ENCODE peak calls at places on chromosome 21, in four cellular contexts. One of them, this sample, is unnamed.

GRCh38 chr21:32426592-32427051 is 14.1 kb downstream of the EVA1C start:
- DNase-seq in lower lobe of right lung: no peak
- DNase-seq in H1: no peak
- DNase-seq in stimulated activated effector memory CD8-positive, alpha-beta T cell treated with anti-CD3 and anti-CD28 coated beads, Interleukin-12 subunit alpha, Interleukin-12 subunit beta, amount 100 ng/mL, for 72 hours: no peak
- DNase-seq in this sample: no peak

GRCh38 chr21:42013338-42013737 is 3.2 kb upstream of the ZBTB21 start:
- DNase-seq in lower lobe of right lung: no peak
- DNase-seq in H1: no peak
- DNase-seq in stimulated activated effector memory CD8-positive, alpha-beta T cell treated with anti-CD3 and anti-CD28 coated beads, Interleukin-12 subunit alpha, Interleukin-12 subunit beta, amount 100 ng/mL, for 72 hours: no peak
- DNase-seq in this sample: no peak

GRCh38 chr21:38997756-38998155 is 185.5 kb downstream of the PSMG1 start:
- DNase-seq in lower lobe of right lung: no peak
- DNase-seq in H1: no peak
- DNase-seq in stimulated activated effector memory CD8-positive, alpha-beta T cell treated with anti-CD3 and anti-CD28 coated beads, Interleukin-12 subunit alpha, Interleukin-12 subunit beta, amount 100 ng/mL, for 72 hours: no peak
- DNase-seq in this sample: no peak

GRCh38 chr21:44337941-44338895 is 972 bp downstream of the CFAP410 start:
- DNase-seq in lower lobe of right lung: peak
- DNase-seq in H1: peak
- DNase-seq in stimulated activated effector memory CD8-positive, alpha-beta T cell treated with anti-CD3 and anti-CD28 coated beads, Interleukin-12 subunit alpha, Interleukin-12 subunit beta, amount 100 ng/mL, for 72 hours: peak
- DNase-seq in this sample: peak

GRCh38 chr21:14985306-14985705 is 79.5 kb downstream of the NRIP1 start:
- DNase-seq in lower lobe of right lung: no peak
- DNase-seq in H1: no peak
- DNase-seq in stimulated activated effector memory CD8-positive, alpha-beta T cell treated with anti-CD3 and anti-CD28 coated beads, Interleukin-12 subunit alpha, Interleukin-12 subunit beta, amount 100 ng/mL, for 72 hours: no peak
- DNase-seq in this sample: no peak

GRCh38 chr21:43847301-43847700 is 17.7 kb upstream of the AGPAT3 start:
- DNase-seq in lower lobe of right lung: no peak
- DNase-seq in H1: no peak
- DNase-seq in stimulated activated effector memory CD8-positive, alpha-beta T cell treated with anti-CD3 and anti-CD28 coated beads, Interleukin-12 subunit alpha, Interleukin-12 subunit beta, amount 100 ng/mL, for 72 hours: no peak
- DNase-seq in this sample: no peak

GRCh38 chr21:32917392-32918135 is 108.2 kb upstream of the OLIG2 start:
- DNase-seq in lower lobe of right lung: no peak
- DNase-seq in H1: no peak
- DNase-seq in stimulated activated effector memory CD8-positive, alpha-beta T cell treated with anti-CD3 and anti-CD28 coated beads, Interleukin-12 subunit alpha, Interleukin-12 subunit beta, amount 100 ng/mL, for 72 hours: no peak
- DNase-seq in this sample: no peak

GRCh38 chr21:43687566-43688395 is 28.4 kb downstream of the RRP1B start:
- DNase-seq in lower lobe of right lung: no peak
- DNase-seq in H1: no peak
- DNase-seq in stimulated activated effector memory CD8-positive, alpha-beta T cell treated with anti-CD3 and anti-CD28 coated beads, Interleukin-12 subunit alpha, Interleukin-12 subunit beta, amount 100 ng/mL, for 72 hours: no peak
- DNase-seq in this sample: peak

GRCh38 chr21:46606427-46606813 is 1.5 kb upstream of the S100B start:
- DNase-seq in lower lobe of right lung: no peak
- DNase-seq in H1: no peak
- DNase-seq in stimulated activated effector memory CD8-positive, alpha-beta T cell treated with anti-CD3 and anti-CD28 coated beads, Interleukin-12 subunit alpha, Interleukin-12 subunit beta, amount 100 ng/mL, for 72 hours: no peak
- DNase-seq in this sample: no peak

GRCh38 chr21:36113647-36114428 is 21.0 kb upstream of the CBR3 start:
- DNase-seq in lower lobe of right lung: peak
- DNase-seq in H1: no peak
- DNase-seq in stimulated activated effector memory CD8-positive, alpha-beta T cell treated with anti-CD3 and anti-CD28 coated beads, Interleukin-12 subunit alpha, Interleukin-12 subunit beta, amount 100 ng/mL, for 72 hours: peak
- DNase-seq in this sample: peak

This sample was measured in Peyer's patch.